ENCODE peak calls at places on chromosomes 4 and X, in ten cellular contexts. U, V, W, F, Q, I, T, K, Z and O are unnamed samples.

GRCh38 chrX:13076176-13076956 is 31.9 kb upstream of the FAM9C start:
- DNase-seq in Z (no peak), U (no peak), T (no peak), V (no peak), Q (peak), I (no peak), K (peak), W (no peak), F (no peak), O (no peak)

GRCh38 chr4:37358748-37359147 is 114.2 kb downstream of the NWD2 start:
- DNase-seq in F (no peak), V (no peak), U (no peak), Z (no peak), W (no peak), Q (no peak), I (no peak), K (no peak), T (no peak), O (no peak)

GRCh38 chr4:40511017-40511614 is 118.5 kb downstream of the RBM47 start:
- DNase-seq in Z (no peak), T (no peak), U (no peak), F (no peak), I (no peak), Q (no peak), V (no peak), W (no peak), K (no peak), O (no peak)

GRCh38 chrX:150849996-150850720 is 48.3 kb downstream of the CD99L2 start:
- DNase-seq in T (no peak), K (no peak), I (no peak), F (no peak), Z (no peak), W (no peak), Q (no peak), V (no peak), U (peak), O (no peak)

GRCh38 chr4:11904117-11904535 is 475.4 kb upstream of the HS3ST1 start:
- DNase-seq in T (no peak), K (no peak), U (no peak), V (no peak), W (no peak), Q (peak), I (peak), Z (peak), F (no peak), O (peak)

GRCh38 chr4:181157647-181158046 is 1085.6 kb upstream of the TENM3 start:
- DNase-seq in V (no peak), T (no peak), Z (no peak), U (no peak), W (no peak), I (no peak), K (no peak), F (no peak), Q (no peak), O (no peak)

GRCh38 chr4:138510053-138510452 is 267.9 kb upstream of the SLC7A11 start:
- DNase-seq in F (peak), Z (no peak), K (peak), T (no peak), Q (peak), V (no peak), I (no peak), W (no peak), U (no peak), O (no peak)

GRCh38 chr4:15295421-15296162 is 132.2 kb upstream of the C1QTNF7 start:
- DNase-seq in F (no peak), K (no peak), W (no peak), V (peak), U (no peak), Z (no peak), T (no peak), Q (no peak), I (peak), O (peak)

GRCh38 chrX:63784346-63784901 is 590 bp downstream of the ARHGEF9 start:
- DNase-seq in W (no peak), V (no peak), I (no peak), Z (peak), F (no peak), K (no peak), Q (no peak), T (no peak), U (no peak), O (no peak)

GRCh38 chr4:95224402-95224801 is 324.4 kb downstream of the UNC5C start:
- DNase-seq in K (no peak), W (no peak), V (no peak), T (no peak), U (no peak), F (no peak), Z (no peak), Q (no peak), I (no peak), O (no peak)

GRCh38 chr4:77525538-77525937 is 80.1 kb upstream of the CXCL13 start:
- DNase-seq in U (peak), F (no peak), I (no peak), V (no peak), K (no peak), T (no peak), Z (no peak), Q (no peak), W (no peak), O (no peak)

GRCh38 chr4:138859249-138859648 is 156.3 kb upstream of the NOCT start:
- DNase-seq in W (no peak), U (peak), V (no peak), Q (no peak), Z (no peak), T (no peak), F (no peak), K (no peak), I (no peak), O (no peak)

GRCh38 chr4:147103403-147103946 is 157.8 kb upstream of the TTC29 start:
- DNase-seq in T (no peak), Z (peak), V (no peak), W (peak), U (peak), F (peak), Q (peak), I (peak), K (peak), O (peak)

GRCh38 chr4:7815562-7815961 is 124.1 kb downstream of the AFAP1 start:
- DNase-seq in U (peak), K (peak), W (no peak), Q (peak), I (no peak), V (no peak), F (peak), Z (no peak), T (no peak), O (peak)

GRCh38 chr4:4990329-4990728 is 28.9 kb downstream of the CYTL1 start:
- DNase-seq in F (no peak), W (no peak), Z (no peak), U (no peak), V (no peak), T (no peak), I (no peak), Q (no peak), K (no peak), O (peak)

GRCh38 chr4:9765091-9765490 is 16.3 kb upstream of the DRD5 start:
- DNase-seq in U (peak), T (peak), I (no peak), W (no peak), F (peak), Z (no peak), K (peak), Q (no peak), V (peak), O (peak)

GRCh38 chrX:11341274-11342256 is 48.4 kb downstream of the AMELX start:
- DNase-seq in I (peak), Q (peak), T (no peak), W (peak), F (peak), U (peak), Z (peak), K (peak), V (no peak), O (peak)

GRCh38 chr4:17846256-17846655 is 35.5 kb downstream of the NCAPG start:
- DNase-seq in K (peak), W (no peak), Q (peak), Z (no peak), F (peak), T (no peak), U (peak), V (no peak), I (no peak), O (no peak)

GRCh38 chrX:108795240-108795639 is 58.9 kb upstream of the IRS4 start:
- DNase-seq in F (no peak), V (no peak), K (no peak), Z (no peak), I (no peak), W (no peak), T (no peak), U (no peak), Q (no peak), O (no peak)

GRCh38 chr4:8163436-8164193 is 5.0 kb upstream of the ABLIM2 start:
- DNase-seq in Z (no peak), I (no peak), W (no peak), U (no peak), K (no peak), Q (no peak), T (no peak), F (no peak), V (no peak), O (no peak)

GRCh38 chr4:110769578-110769977 is 146.7 kb upstream of the PITX2 start:
- DNase-seq in U (no peak), K (no peak), I (no peak), T (no peak), V (no peak), Z (no peak), F (no peak), W (no peak), Q (no peak), O (no peak)

GRCh38 chr4:88843067-88843723 is 145.6 kb upstream of the NAP1L5 start:
- DNase-seq in V (no peak), F (no peak), W (no peak), T (no peak), Z (no peak), I (no peak), U (peak), Q (no peak), K (peak), O (peak)

GRCh38 chr4:86358176-86358701 is 1.6 kb downstream of the MAPK10 start:
- DNase-seq in K (peak), F (no peak), T (no peak), Z (no peak), Q (peak), V (peak), I (no peak), U (no peak), W (no peak), O (peak)

GRCh38 chrX:51641421-51642021 is 22.8 kb upstream of the CENPVL3 start:
- DNase-seq in W (peak), F (peak), U (peak), Q (peak), T (no peak), K (peak), Z (no peak), I (no peak), V (peak), O (peak)

GRCh38 chrX:9767375-9767774 is 1.7 kb upstream of the GPR143 start:
- DNase-seq in K (no peak), T (no peak), Z (no peak), U (no peak), W (no peak), V (no peak), Q (no peak), F (no peak), I (no peak), O (no peak)

GRCh38 chr4:150236626-150237025 is 158.4 kb downstream of the DCLK2 start:
- DNase-seq in K (peak), I (no peak), Q (peak), U (no peak), F (no peak), Z (no peak), V (no peak), T (no peak), W (no peak), O (no peak)

DNA sequence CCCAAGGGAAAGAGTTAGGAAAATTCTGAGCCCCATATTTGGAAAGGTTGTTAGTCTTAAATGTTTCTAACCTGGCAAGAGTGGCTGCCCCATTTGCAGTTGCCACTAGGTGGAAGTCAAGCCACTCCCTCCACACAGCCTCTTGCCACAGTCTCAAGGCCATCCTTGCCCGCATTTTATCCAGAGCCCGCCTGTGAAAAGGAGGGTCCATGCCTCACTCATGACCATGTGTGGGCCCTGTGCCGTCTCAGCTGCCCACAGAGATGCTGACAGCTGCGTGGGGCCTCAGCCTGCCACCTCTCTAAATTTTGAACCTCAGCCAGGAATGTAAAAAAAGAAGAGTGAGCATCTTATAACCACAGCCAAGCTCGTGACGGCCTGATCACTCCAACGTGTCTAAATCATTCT is 201.5 kb upstream of the FAM241A start:
- DNase-seq in U (peak), V (peak), Q (peak), I (no peak), W (no peak), K (no peak), T (peak), F (no peak), Z (no peak), O (peak)
- H3K4me3 ChIP-seq in U (no peak), V (no peak), Q (no peak), I (no peak), W (no peak), K (no peak), T (no peak), F (no peak), Z (no peak), O (no peak)

DNA sequence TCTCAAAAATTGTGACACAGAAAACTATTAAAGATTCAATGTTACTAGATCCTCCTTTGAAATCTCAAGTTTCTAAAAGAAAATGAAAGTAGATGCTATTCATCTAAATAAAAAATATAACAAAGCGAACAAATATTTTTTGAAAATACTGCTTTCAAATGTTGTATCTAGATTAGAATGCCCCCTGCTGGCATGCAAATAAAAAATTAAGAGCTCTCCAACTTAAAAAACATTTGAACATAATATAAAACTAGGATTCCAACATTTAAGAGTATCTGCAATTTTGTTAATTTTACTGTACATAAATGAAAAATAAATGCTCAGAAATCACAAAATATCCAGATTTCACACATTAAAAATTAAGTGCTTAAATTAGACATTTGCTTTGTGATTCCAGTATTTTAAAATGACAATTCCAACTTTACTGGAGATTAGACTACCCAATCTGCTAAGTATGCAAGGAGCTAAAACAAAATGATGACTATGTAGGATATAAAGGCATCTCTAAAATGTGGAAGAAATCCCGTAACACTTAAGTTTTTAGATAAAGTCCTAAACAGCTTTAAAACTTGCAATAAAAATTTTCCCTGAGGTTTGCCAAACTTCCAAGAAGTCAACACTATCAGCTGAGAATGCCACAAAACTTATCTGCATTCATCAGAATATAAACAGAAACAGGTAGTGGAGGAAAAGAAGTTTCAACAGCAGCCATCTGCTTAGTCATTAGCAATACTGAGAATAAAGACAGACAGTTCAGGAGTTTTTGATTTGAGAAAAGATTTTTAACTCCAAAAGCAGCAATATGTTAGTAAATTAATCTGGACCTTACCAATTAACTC is 32.6 kb downstream of the DHX15 start:
- DNase-seq in F (no peak), Q (peak), I (no peak), Z (no peak), K (peak), V (no peak), U (peak), W (peak), T (no peak), O (peak)
- TF ChIP-seq CTCF in F (no peak), Q (peak), I (peak), Z (no peak), K (peak), V (peak), U (peak), W (peak), T (no peak), O (peak)

DNA sequence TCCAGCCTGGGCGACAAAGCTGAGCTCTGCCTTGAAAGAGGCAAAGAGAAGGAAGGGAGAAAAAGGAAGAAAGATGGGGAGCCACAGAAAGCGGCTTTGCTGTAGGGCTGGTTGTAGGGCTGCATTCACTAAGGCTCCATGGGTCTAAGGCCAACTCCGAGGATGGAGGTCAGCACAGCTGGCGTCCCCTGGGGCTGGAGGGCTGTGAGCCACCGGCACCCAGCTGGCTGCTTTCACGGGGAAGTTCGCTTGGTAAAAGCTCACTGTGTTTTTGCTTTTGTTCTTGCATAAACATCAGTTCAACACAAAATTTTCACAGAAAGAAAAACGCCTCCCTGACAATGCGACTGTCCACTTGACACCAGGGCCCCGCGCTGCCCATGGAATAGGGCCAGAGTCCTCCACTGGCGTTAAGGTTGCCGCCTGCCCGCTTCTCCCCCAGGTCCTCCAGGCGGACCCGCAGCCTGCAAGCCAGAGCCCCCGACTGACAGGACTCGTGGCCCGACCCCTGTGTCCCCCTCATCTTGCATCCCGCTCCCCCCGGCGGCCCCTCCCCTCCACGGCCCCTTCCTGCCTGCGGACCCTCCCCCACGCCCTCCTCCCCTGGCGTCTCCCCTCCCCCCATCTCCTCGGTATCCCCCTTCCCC is 1.1 kb downstream of the RNF212 start:
- DNase-seq in Q (no peak), W (no peak), V (no peak), T (no peak), U (no peak), Z (no peak), I (no peak), F (no peak), K (no peak), O (no peak)
- H3K4me3 ChIP-seq in Q (no peak), W (no peak), V (no peak), T (no peak), U (no peak), Z (no peak), I (no peak), F (no peak), K (no peak), O (no peak)

DNA sequence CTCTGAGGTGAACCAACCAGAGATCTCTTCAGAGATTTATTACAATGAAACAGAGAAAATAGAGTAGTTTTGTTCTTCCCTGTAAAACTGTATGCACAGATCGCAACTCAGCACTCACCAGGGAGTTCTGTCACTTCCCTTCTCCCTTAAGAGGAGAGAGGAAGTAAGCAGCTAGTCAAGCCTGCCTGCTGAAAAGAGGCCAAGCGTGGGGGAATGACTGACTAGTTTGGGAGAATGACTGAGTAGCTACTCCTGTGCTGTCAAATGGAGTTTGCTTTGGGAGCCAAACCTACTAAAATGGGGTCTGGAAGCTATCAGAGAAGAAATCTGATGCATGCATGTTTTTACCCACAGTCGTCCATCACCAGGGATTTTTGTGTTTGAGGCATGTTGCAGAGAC is 54.5 kb upstream of the LHFPL1 start:
- DNase-seq in T (no peak), K (peak), I (peak), Z (no peak), Q (peak), F (no peak), V (no peak), W (no peak), U (no peak), O (peak)
- TF ChIP-seq CTCF in T (no peak), K (no peak), I (no peak), Z (no peak), Q (no peak), F (no peak), V (no peak), W (no peak), U (no peak), O (no peak)

GRCh38 chr4:6555519-6555918 is 19.5 kb upstream of the MAN2B2 start:
- DNase-seq in W (no peak), K (no peak), I (no peak), V (no peak), F (no peak), Z (no peak), Q (no peak), T (no peak), U (no peak), O (no peak)

GRCh38 chr4:6557185-6557584 is 17.8 kb upstream of the MAN2B2 start:
- DNase-seq in Z (no peak), V (no peak), Q (no peak), W (no peak), T (no peak), F (no peak), K (no peak), I (no peak), U (no peak), O (no peak)

GRCh38 chr4:6560416-6561172 is 14.4 kb upstream of the MAN2B2 start:
- DNase-seq in K (peak), W (no peak), Q (peak), F (peak), Z (no peak), I (no peak), T (no peak), U (peak), V (no peak), O (peak)

GRCh38 chr4:6557856-6558255 is 17.1 kb upstream of the MAN2B2 start:
- DNase-seq in Q (no peak), I (no peak), F (no peak), Z (no peak), T (no peak), K (no peak), V (no peak), W (no peak), U (no peak), O (no peak)

DNA sequence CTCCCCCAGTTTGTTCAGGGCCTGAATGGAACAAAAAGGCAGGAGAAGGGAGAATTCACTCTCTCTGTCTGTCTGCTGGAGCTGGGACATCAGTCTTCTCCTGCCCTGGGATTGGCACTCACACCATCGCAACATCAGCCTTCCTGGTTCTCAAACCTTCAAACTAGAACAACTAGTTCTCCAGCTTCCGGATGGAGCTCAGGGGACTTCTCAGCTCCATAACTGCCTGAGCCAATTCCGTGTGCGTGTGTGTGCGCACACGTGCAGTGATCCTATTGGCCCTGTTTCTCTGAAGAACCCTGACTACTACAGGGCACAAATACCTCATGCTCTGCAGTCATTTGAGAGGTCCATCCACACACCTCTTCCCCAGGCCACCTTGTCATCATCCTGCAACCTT is 18.7 kb upstream of the MAN2B2 start:
- DNase-seq in T (no peak), K (no peak), U (peak), F (no peak), I (no peak), V (no peak), Q (no peak), W (no peak), Z (no peak), O (no peak)
- H3K4me3 ChIP-seq in T (no peak), K (no peak), U (no peak), F (no peak), I (no peak), V (no peak), Q (no peak), W (no peak), Z (no peak), O (no peak)

GRCh38 chrX:70908541-70908940 is at the start of gene TEX11:
- DNase-seq in Z (no peak), V (no peak), F (no peak), Q (no peak), K (no peak), W (no peak), T (no peak), U (no peak), I (no peak), O (no peak)
- TF ChIP-seq CTCF in Z (no peak), V (no peak), F (no peak), Q (no peak), K (no peak), W (no peak), T (no peak), U (no peak), I (no peak), O (no peak)